ENCODE peak calls at places on chromosomes 4 and X, in seven cellular contexts. S is brain microvascular endothelial cell, D is fibroblast of lung, Z is NB4, F is aorta, U is breast epithelium, B is small intestine. M is an unnamed sample.
A peak's percentile ranks its signal among the peaks of the same experiment; 100 is the strongest.

GRCh38 chr4:7430368-7430964 is 4.3 kb downstream of the PSAPL1 start:
- DNase-seq in S (no peak), D (no peak), Z (no peak), F (peak; percentile 20), U (peak; percentile 71), B (no peak), M (no peak)

GRCh38 chrX:97366246-97366645 is 482.5 kb downstream of the RPA4 start:
- DNase-seq in S (no peak), D (peak; percentile 3), Z (no peak), F (no peak), U (no peak), B (no peak), M (peak; percentile 3)

GRCh38 chr4:163233321-163233720 is 66.6 kb upstream of the NAF1 start:
- DNase-seq in S (no peak), D (no peak), Z (no peak), F (no peak), U (no peak), B (no peak), M (no peak)

GRCh38 chr4:156128616-156129015 is 174.9 kb upstream of the CTSO start:
- DNase-seq in S (no peak), D (no peak), Z (no peak), F (no peak), U (no peak), B (no peak), M (no peak)

GRCh38 chr4:82839624-82840023 is 41.0 kb upstream of the SCD5 start:
- DNase-seq in S (no peak), D (no peak), Z (no peak), F (no peak), U (no peak), B (no peak), M (no peak)

GRCh38 chrX:12958059-12958458 is 16.9 kb upstream of the TMSB4X start:
- DNase-seq in S (no peak), D (no peak), Z (no peak), F (no peak), U (no peak), B (no peak), M (no peak)

GRCh38 chr4:79663865-79664264 is 255.8 kb upstream of the GK2 start:
- DNase-seq in S (no peak), D (no peak), Z (no peak), F (no peak), U (no peak), B (no peak), M (no peak)

GRCh38 chrX:10011991-10012390 is 44.8 kb downstream of the CLDN34 start:
- DNase-seq in S (no peak), D (no peak), Z (peak; percentile 26), F (no peak), U (no peak), B (no peak), M (no peak)

GRCh38 chrX:30865020-30865419 is 24.0 kb downstream of the TAB3 start:
- DNase-seq in S (no peak), D (no peak), Z (peak; percentile 16), F (no peak), U (no peak), B (peak; percentile 12), M (no peak)

GRCh38 chr4:142778430-142778829 is 67.7 kb downstream of the INPP4B start:
- DNase-seq in S (peak; percentile 30), D (peak; percentile 14), Z (no peak), F (no peak), U (no peak), B (no peak), M (no peak)

GRCh38 chr4:139828966-139829662 is 163.5 kb downstream of the MGST2 start:
- DNase-seq in S (no peak), D (no peak), Z (peak; percentile 35), F (peak; percentile 49), U (no peak), B (no peak), M (no peak)

GRCh38 chr4:31548823-31549222 is 828.7 kb downstream of the PCDH7 start:
- DNase-seq in S (no peak), D (peak; percentile 5), Z (no peak), F (no peak), U (no peak), B (no peak), M (no peak)

GRCh38 chr4:158067646-158068045 is 105.2 kb downstream of the GASK1B start:
- DNase-seq in S (no peak), D (no peak), Z (no peak), F (no peak), U (no peak), B (no peak), M (no peak)

GRCh38 chrX:137352101-137352660 is 213.7 kb upstream of the ZIC3 start:
- DNase-seq in S (no peak), D (no peak), Z (peak; percentile 1), F (no peak), U (no peak), B (no peak), M (no peak)

GRCh38 chrX:106484233-106484632 is 127.5 kb upstream of the RADX start:
- DNase-seq in S (no peak), D (no peak), Z (no peak), F (no peak), U (no peak), B (peak; percentile 61), M (no peak)

GRCh38 chrX:143635915-143636314 is at the start of gene SLITRK4:
- DNase-seq in S (no peak), D (peak; percentile 17), Z (no peak), F (no peak), U (no peak), B (peak; percentile 3), M (no peak)

GRCh38 chr4:158678767-158679166 is 6.7 kb downstream of the ETFDH start:
- DNase-seq in S (no peak), D (no peak), Z (no peak), F (no peak), U (no peak), B (peak; percentile 77), M (no peak)

GRCh38 chr4:39908284-39908683 is 69.4 kb downstream of the PDS5A start:
- DNase-seq in S (no peak), D (peak; percentile 22), Z (no peak), F (no peak), U (no peak), B (no peak), M (no peak)

DNA sequence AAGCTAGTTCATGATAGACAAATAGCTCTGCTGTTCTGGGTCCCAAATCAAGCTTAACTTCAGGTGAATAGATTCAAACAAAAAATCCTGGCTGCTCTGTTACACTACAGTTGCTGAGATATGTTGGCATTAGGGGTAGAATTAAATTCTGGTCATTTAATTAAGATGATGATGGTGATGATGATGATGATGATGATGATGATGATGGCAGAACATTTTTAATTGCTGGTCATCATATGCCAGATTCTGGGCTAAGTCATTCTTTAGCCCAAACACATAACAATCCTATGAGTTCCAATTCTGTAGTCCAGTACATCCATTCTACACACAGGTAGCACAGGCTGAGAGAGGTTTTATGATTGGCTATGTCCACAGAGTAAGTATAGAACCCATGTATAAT is 741.5 kb downstream of the STIM2 start:
- DNase-seq in S (no peak), D (no peak), Z (no peak), F (no peak), U (no peak), B (no peak), M (no peak)
- H3K4me3 ChIP-seq in S (no peak overlapping the region), D (no peak overlapping the region), Z (no peak overlapping the region), F (no peak overlapping the region), U (no peak overlapping the region), B (no peak overlapping the region), M (no peak overlapping the region)

GRCh38 chrX:15158350-15158735 is 111.5 kb downstream of the ASB9 start:
- DNase-seq in S (no peak), D (no peak), Z (no peak), F (no peak), U (no peak), B (no peak), M (no peak)
- H3K4me3 ChIP-seq in S (no peak overlapping the region), D (no peak overlapping the region), Z (no peak overlapping the region), F (no peak overlapping the region), U (no peak overlapping the region), B (no peak overlapping the region), M (no peak overlapping the region)

GRCh38 chr4:152045781-152046571 is 285.2 kb upstream of the GATB start:
- DNase-seq in S (no peak), D (no peak), Z (no peak), F (peak; percentile 60), U (no peak), B (peak; percentile 45), M (peak; percentile 83)
- H3K4me3 ChIP-seq in S (no peak overlapping the region), D (no peak overlapping the region), Z (no peak overlapping the region), F (no peak overlapping the region), U (peak overlapping the region; percentile 48), B (no peak overlapping the region), M (peak overlapping the region; percentile 34)

GRCh38 chr4:77354550-77354949 is 197.5 kb downstream of the CCNG2 start:
- DNase-seq in S (no peak), D (no peak), Z (no peak), F (no peak), U (no peak), B (no peak), M (no peak)

GRCh38 chr4:77358315-77358928 is 201.4 kb downstream of the CCNG2 start:
- DNase-seq in S (peak; percentile 24), D (peak; percentile 51), Z (peak; percentile 29), F (no peak), U (no peak), B (peak; percentile 57), M (peak; percentile 8)

GRCh38 chr4:77352192-77352591 is 195.2 kb downstream of the CCNG2 start:
- DNase-seq in S (no peak), D (no peak), Z (no peak), F (no peak), U (no peak), B (no peak), M (no peak)

GRCh38 chr4:77360451-77360850 is 203.4 kb downstream of the CCNG2 start:
- DNase-seq in S (no peak), D (no peak), Z (no peak), F (no peak), U (no peak), B (no peak), M (peak; percentile 9)

DNA sequence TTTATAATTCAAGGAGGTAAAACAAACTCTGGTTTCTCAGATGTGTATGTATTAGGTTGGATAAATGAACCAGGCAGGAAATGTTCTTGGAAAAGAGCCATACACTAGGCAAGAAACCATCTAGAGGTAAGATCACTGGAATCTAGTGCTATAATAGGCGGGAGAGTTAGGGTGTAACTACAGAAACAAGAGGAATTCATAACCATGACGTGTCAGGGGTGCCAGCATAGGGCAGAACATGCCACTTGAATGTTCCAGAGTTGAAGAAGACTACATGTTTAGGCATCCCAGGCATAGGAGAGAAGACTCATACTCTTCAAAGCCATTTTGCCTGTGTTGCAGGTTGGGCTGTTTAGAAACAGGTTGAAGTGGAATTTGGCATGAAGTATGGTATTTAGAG is 198.7 kb downstream of the CCNG2 start:
- DNase-seq in S (no peak), D (no peak), Z (no peak), F (no peak), U (no peak), B (no peak), M (no peak)
- H3K4me3 ChIP-seq in S (no peak overlapping the region), D (no peak overlapping the region), Z (no peak overlapping the region), F (no peak overlapping the region), U (no peak overlapping the region), B (no peak overlapping the region), M (no peak overlapping the region)

DNA sequence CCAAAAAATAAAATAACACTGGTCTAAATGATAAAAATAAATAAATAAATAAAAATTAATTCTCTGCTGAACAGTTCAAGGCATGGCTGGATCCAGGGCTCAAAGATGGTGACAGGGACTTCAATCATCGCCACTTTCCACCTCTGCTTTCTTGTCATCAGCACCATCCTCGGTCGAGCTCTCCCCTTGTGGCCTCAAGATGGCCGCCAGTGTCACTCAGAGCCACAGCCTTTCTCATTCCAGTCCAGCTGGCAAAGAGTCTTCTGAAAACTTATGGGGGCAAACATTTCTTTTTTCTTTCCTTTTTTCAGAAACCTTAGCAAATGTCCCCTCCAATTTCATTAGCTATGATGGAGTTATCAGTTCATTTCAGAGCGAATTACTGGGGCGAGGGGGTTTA is 119.5 kb downstream of the RAB28 start:
- DNase-seq in S (no peak), D (no peak), Z (no peak), F (no peak), U (no peak), B (no peak), M (no peak)
- H3K4me3 ChIP-seq in S (no peak overlapping the region), D (no peak overlapping the region), Z (no peak overlapping the region), F (no peak overlapping the region), U (no peak overlapping the region), B (no peak overlapping the region), M (no peak overlapping the region)